ENCODE peak calls at places on chromosome 21, in six cellular contexts. A, S, O, Q, U and Y are unnamed samples.

GRCh38 chr21:38384246-38384576 is 114.1 kb downstream of the ERG start:
- DNase-seq in A (no peak), S (no peak), O (no peak), Q (no peak), U (no peak), Y (no peak)

GRCh38 chr21:15009964-15010363 is 54.8 kb downstream of the NRIP1 start:
- DNase-seq in A (no peak), S (no peak), O (no peak), Q (no peak), U (no peak), Y (no peak)

GRCh38 chr21:21971384-21971783 is 973.2 kb downstream of the NCAM2 start:
- DNase-seq in A (no peak), S (no peak), O (no peak), Q (no peak), U (no peak), Y (no peak)

GRCh38 chr21:45867671-45868081 is 113.9 kb upstream of the COL6A1 start:
- DNase-seq in A (no peak), S (no peak), O (no peak), Q (no peak), U (no peak), Y (no peak)

GRCh38 chr21:14875704-14876364 is 189.0 kb downstream of the NRIP1 start:
- DNase-seq in A (peak; percentile 18), S (no peak), O (no peak), Q (no peak), U (peak; percentile 80), Y (peak; percentile 11)

GRCh38 chr21:43599728-43600127 is 59.6 kb downstream of the HSF2BP start:
- DNase-seq in A (no peak), S (no peak), O (no peak), Q (no peak), U (no peak), Y (no peak)

GRCh38 chr21:39087238-39087975 is 95.8 kb downstream of the PSMG1 start:
- DNase-seq in A (no peak), S (no peak), O (no peak), Q (no peak), U (no peak), Y (no peak)

GRCh38 chr21:15160136-15160535 is 95.3 kb upstream of the NRIP1 start:
- DNase-seq in A (no peak), S (no peak), O (no peak), Q (no peak), U (no peak), Y (no peak)

GRCh38 chr21:46570631-46571030 is 34.3 kb downstream of the S100B start:
- DNase-seq in A (no peak), S (no peak), O (no peak), Q (no peak), U (no peak), Y (no peak)

GRCh38 chr21:21851657-21852056 is 853.4 kb downstream of the NCAM2 start:
- DNase-seq in A (no peak), S (no peak), O (no peak), Q (no peak), U (no peak), Y (no peak)

GRCh38 chr21:14086553-14086952 is 124.2 kb downstream of the LIPI start:
- DNase-seq in A (no peak), S (no peak), O (no peak), Q (no peak), U (peak; percentile 70), Y (no peak)

GRCh38 chr21:44800971-44801467 is 601 bp downstream of the UBE2G2 start:
- DNase-seq in A (peak; percentile 72), S (no peak), O (peak; percentile 58), Q (no peak), U (no peak), Y (peak; percentile 44)

GRCh38 chr21:25871566-25871965 is 136.8 kb downstream of the GABPA start:
- DNase-seq in A (peak; percentile 11), S (peak; percentile 41), O (peak; percentile 55), Q (peak; percentile 58), U (no peak), Y (no peak)

GRCh38 chr21:38542263-38542662 is 44.0 kb upstream of the ERG start:
- DNase-seq in A (no peak), S (no peak), O (no peak), Q (no peak), U (no peak), Y (no peak)

GRCh38 chr21:43343992-43344886 is 82.7 kb downstream of the SIK1 start:
- DNase-seq in A (no peak), S (no peak), O (no peak), Q (no peak), U (no peak), Y (no peak)

GRCh38 chr21:38495242-38495641 is 3.0 kb downstream of the ERG start:
- DNase-seq in A (no peak), S (no peak), O (no peak), Q (no peak), U (no peak), Y (no peak)

GRCh38 chr21:44556879-44557278 is 1.7 kb downstream of the KRTAP10-3 start:
- DNase-seq in A (no peak), S (no peak), O (no peak), Q (no peak), U (no peak), Y (no peak)

GRCh38 chr21:23384679-23385078 is 2222.6 kb downstream of the MRPL39 start:
- DNase-seq in A (no peak), S (peak; percentile 50), O (peak; percentile 74), Q (peak; percentile 62), U (no peak), Y (no peak)

GRCh38 chr21:16709866-16710550 is 802.8 kb upstream of the CXADR start:
- DNase-seq in A (no peak), S (no peak), O (peak; percentile 30), Q (no peak), U (no peak), Y (peak; percentile 16)

GRCh38 chr21:24045775-24046215 is 1561.5 kb downstream of the MRPL39 start:
- DNase-seq in A (peak; percentile 5), S (peak; percentile 9), O (peak; percentile 13), Q (peak; percentile 42), U (no peak), Y (no peak)

GRCh38 chr21:46054447-46054846 is 43.5 kb upstream of the COL6A2 start:
- DNase-seq in A (no peak), S (no peak), O (peak; percentile 52), Q (peak; percentile 47), U (no peak), Y (no peak)

GRCh38 chr21:38352536-38353219 is 95.9 kb downstream of the KCNJ15 start:
- DNase-seq in A (peak; percentile 65), S (peak; percentile 77), O (peak; percentile 87), Q (peak; percentile 84), U (no peak), Y (peak; percentile 3)

GRCh38 chr21:40404319-40404906 is 442.5 kb downstream of the DSCAM start:
- DNase-seq in A (no peak), S (no peak), O (no peak), Q (no peak), U (no peak), Y (no peak)

DNA sequence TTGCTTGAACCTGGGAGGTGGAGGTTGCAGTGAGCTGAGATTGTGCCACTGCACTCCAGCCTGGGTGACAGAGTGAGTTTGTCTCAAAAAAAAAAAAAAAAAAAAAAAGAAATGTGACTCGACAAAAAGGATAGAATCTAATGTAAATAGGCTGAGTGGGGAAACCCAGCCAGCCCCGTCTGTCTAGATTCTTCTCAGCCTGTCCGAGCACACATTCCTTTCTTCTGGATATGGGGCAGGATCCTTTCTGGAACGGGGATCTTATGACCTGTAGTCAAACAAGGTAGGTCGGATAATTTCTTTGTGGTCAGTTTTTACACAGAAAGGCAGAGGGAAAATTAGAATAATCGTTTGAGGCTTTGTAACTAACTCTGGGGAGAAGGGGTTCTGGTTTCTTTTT is 74.1 kb downstream of the C21orf91 start:
- DNase-seq in A (no peak), S (no peak), O (no peak), Q (no peak), U (no peak), Y (no peak)
- TF ChIP-seq CREB1 in A (no peak), S (no peak), O (no peak), Q (no peak), U (no peak), Y (no peak)

GRCh38 chr21:20811702-20812101 is 186.5 kb upstream of the NCAM2 start:
- DNase-seq in A (no peak), S (no peak), O (no peak), Q (no peak), U (no peak), Y (no peak)

GRCh38 chr21:20814090-20814489 is 184.1 kb upstream of the NCAM2 start:
- DNase-seq in A (no peak), S (no peak), O (no peak), Q (no peak), U (no peak), Y (no peak)
- TF ChIP-seq CREB1 in A (no peak), S (no peak), O (no peak), Q (no peak), U (no peak), Y (no peak)

GRCh38 chr21:42189860-42190491 is 29.0 kb upstream of the ABCG1 start:
- DNase-seq in A (no peak), S (no peak), O (no peak), Q (no peak), U (no peak), Y (no peak)

GRCh38 chr21:42188663-42189062 is 30.3 kb upstream of the ABCG1 start:
- DNase-seq in A (no peak), S (no peak), O (no peak), Q (no peak), U (no peak), Y (no peak)

GRCh38 chr21:42190492-42190875 is 28.5 kb upstream of the ABCG1 start:
- DNase-seq in A (no peak), S (no peak), O (no peak), Q (no peak), U (no peak), Y (no peak)

GRCh38 chr21:42186591-42186990 is 32.3 kb upstream of the ABCG1 start:
- DNase-seq in A (no peak), S (no peak), O (no peak), Q (no peak), U (no peak), Y (no peak)

DNA sequence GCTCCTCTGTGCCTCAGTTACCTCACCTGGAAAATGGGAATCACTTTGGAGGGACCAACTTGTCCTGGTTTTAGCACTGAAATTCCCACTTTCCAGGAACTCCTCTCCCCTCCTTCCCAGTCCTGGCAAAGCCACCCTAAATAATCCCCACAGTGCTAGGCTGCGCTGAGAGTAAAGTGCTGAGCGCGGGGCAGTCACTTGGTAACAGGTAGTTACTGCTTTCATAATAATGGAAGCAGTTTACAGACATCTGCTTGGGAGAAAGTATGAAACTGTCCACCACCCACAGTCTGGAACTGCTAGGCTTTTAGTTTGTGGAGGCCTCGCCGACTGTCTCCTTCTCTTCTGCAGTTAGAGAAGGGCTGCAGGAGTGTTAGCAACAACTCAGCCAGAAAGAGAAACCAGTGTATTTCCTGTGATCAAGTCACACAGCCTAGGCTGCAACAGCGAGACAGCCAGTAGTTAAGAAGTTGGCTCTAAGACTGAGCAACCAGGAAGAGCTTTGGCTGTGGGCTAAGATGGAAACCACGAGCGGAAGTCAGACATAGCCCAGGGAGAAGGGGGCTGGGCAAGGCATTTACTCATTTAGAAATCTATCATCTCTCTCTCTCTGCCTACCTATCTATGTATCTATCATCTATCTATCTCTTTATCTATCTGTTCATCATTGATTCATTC is 30.8 kb upstream of the ABCG1 start:
- DNase-seq in A (no peak), S (no peak), O (no peak), Q (no peak), U (peak; percentile 92), Y (no peak)
- TF ChIP-seq CREB1 in A (no peak), S (no peak), O (no peak), Q (no peak), U (peak; percentile 9), Y (no peak)

GRCh38 chr21:42238185-42238934 is 19.4 kb downstream of the ABCG1 start:
- DNase-seq in A (no peak), S (no peak), O (no peak), Q (no peak), U (peak; percentile 57), Y (no peak)
- TF ChIP-seq CREB1 in A (no peak), S (no peak), O (no peak), Q (no peak), U (no peak), Y (no peak)